ENCODE peak calls at places on chromosomes 7 and 10, in ten cellular contexts. M, V, T, G, R, I, N, E, P and K are unnamed samples.

GRCh38 chr10:34764347-34764991 is 50.6 kb downstream of the PARD3 start:
- DNase-seq in E (no peak), R (no peak), I (no peak), N (no peak), G (no peak), V (no peak), P (no peak), T (no peak), M (no peak), K (no peak)

GRCh38 chr7:7843240-7843639 is 124.8 kb upstream of the RPA3 start:
- DNase-seq in M (no peak), G (no peak), P (no peak), E (no peak), R (no peak), N (no peak), I (no peak), V (no peak), T (no peak), K (no peak)

GRCh38 chr10:1410469-1411395 is 326.6 kb downstream of the ADARB2 start:
- DNase-seq in N (no peak), I (no peak), P (no peak), R (no peak), E (no peak), M (no peak), V (no peak), T (no peak), G (no peak), K (no peak)

GRCh38 chr7:78317371-78317770 is 518.8 kb downstream of the PHTF2 start:
- DNase-seq in P (no peak), T (no peak), E (no peak), R (no peak), G (no peak), M (no peak), V (no peak), N (no peak), I (no peak), K (no peak)

GRCh38 chr10:62582098-62582705 is 208.0 kb downstream of the ZNF365 start:
- DNase-seq in N (no peak), T (no peak), P (no peak), I (peak; percentile 74), V (no peak), G (no peak), R (no peak), M (no peak), E (no peak), K (no peak)

GRCh38 chr10:123145542-123146012 is 2.4 kb upstream of the HMX2 start:
- DNase-seq in G (no peak), T (no peak), P (no peak), I (no peak), E (no peak), N (no peak), R (no peak), V (no peak), M (peak; percentile 29), K (no peak)

GRCh38 chr7:115975766-115976165 is 54.8 kb downstream of the TFEC start:
- DNase-seq in T (no peak), G (no peak), P (no peak), E (no peak), V (no peak), R (no peak), N (no peak), I (no peak), M (no peak), K (no peak)

GRCh38 chr7:50664461-50664922 is 99.3 kb upstream of the DDC start:
- DNase-seq in V (no peak), M (no peak), P (no peak), I (peak; percentile 100), T (no peak), N (peak; percentile 19), G (no peak), R (no peak), E (no peak), K (no peak)

GRCh38 chr10:93859049-93859655 is 34.6 kb upstream of the SLC35G1 start:
- DNase-seq in T (no peak), P (no peak), N (peak; percentile 38), G (no peak), I (peak; percentile 7), V (no peak), M (no peak), R (no peak), E (no peak), K (no peak)

GRCh38 chr7:17255930-17256329 is 42.5 kb upstream of the AHR start:
- DNase-seq in I (peak; percentile 23), N (peak; percentile 34), T (no peak), E (no peak), V (no peak), M (no peak), R (no peak), P (no peak), G (no peak), K (no peak)

GRCh38 chr10:102800601-102801335 is 36.4 kb downstream of the CYP17A1 start:
- DNase-seq in V (no peak), G (no peak), I (no peak), M (no peak), P (no peak), T (no peak), E (no peak), R (no peak), N (no peak), K (no peak)

GRCh38 chr7:69780377-69780776 is 182.1 kb downstream of the AUTS2 start:
- DNase-seq in P (no peak), I (no peak), G (no peak), M (peak; percentile 36), R (no peak), N (no peak), E (no peak), V (no peak), T (no peak), K (no peak)

GRCh38 chr10:71616817-71617654 is 102.5 kb downstream of the C10orf105 start:
- DNase-seq in T (no peak), P (no peak), N (no peak), V (no peak), M (no peak), E (no peak), R (no peak), G (no peak), I (no peak), K (no peak)